ENCODE peak calls at places on chromosome 6, in seven cellular contexts. W is HCT116, O is ovary, P is endothelial cell of umbilical vein, J is substantia nigra, D is dorsolateral prefrontal cortex, A is aorta. I is an unnamed sample.
A peak's percentile ranks its signal among the peaks of the same experiment; 100 is the strongest.

GRCh38 chr6:137332637-137333228 is 113.5 kb upstream of the IFNGR1 start:
- DNase-seq in W (no peak), O (no peak), P (no peak), J (no peak), D (no peak), A (no peak), I (no peak)

GRCh38 chr6:53979468-53980067 is 131.7 kb upstream of the MLIP start:
- DNase-seq in W (peak; percentile 46), O (no peak), P (peak; percentile 64), J (no peak), D (no peak), A (no peak), I (peak; percentile 63)

GRCh38 chr6:85354761-85355618 is 94.9 kb upstream of the NT5E start:
- DNase-seq in W (peak; percentile 57), O (peak; percentile 61), P (peak; percentile 78), J (peak; percentile 10), D (peak; percentile 63), A (peak; percentile 79), I (peak; percentile 59)

GRCh38 chr6:53647437-53648094 is 18.0 kb downstream of the KLHL31 start:
- DNase-seq in W (no peak), O (no peak), P (no peak), J (no peak), D (no peak), A (no peak), I (no peak)

GRCh38 chr6:24205020-24205492 is 79.0 kb downstream of the NRSN1 start:
- DNase-seq in W (peak; percentile 28), O (no peak), P (peak; percentile 65), J (no peak), D (no peak), A (no peak), I (peak; percentile 4)

GRCh38 chr6:116764557-116764960 is 960 bp downstream of the FAM162B start:
- DNase-seq in W (no peak), O (peak; percentile 23), P (no peak), J (no peak), D (no peak), A (no peak), I (no peak)

GRCh38 chr6:11434565-11435326 is 102.8 kb upstream of the TMEM170B start:
- DNase-seq in W (no peak), O (no peak), P (no peak), J (no peak), D (no peak), A (no peak), I (no peak)

GRCh38 chr6:111256646-111257045 is 169.3 kb downstream of the SLC16A10 start:
- DNase-seq in W (no peak), O (no peak), P (no peak), J (no peak), D (no peak), A (no peak), I (peak; percentile 33)

GRCh38 chr6:36377594-36377993 is 9.9 kb downstream of the ETV7 start:
- DNase-seq in W (no peak), O (no peak), P (no peak), J (no peak), D (no peak), A (no peak), I (no peak)
- H3K27ac ChIP-seq in W (no peak overlapping the region), O (no peak overlapping the region), P (no peak overlapping the region), J (no peak overlapping the region), D (no peak overlapping the region), A (peak overlapping the region; percentile 31), I (no peak overlapping the region)

GRCh38 chr6:121633309-121633708 is 197.9 kb downstream of the GJA1 start:
- DNase-seq in W (no peak), O (no peak), P (no peak), J (no peak), D (no peak), A (no peak), I (no peak)

GRCh38 chr6:121641158-121641557 is 205.7 kb downstream of the GJA1 start:
- DNase-seq in W (no peak), O (no peak), P (no peak), J (no peak), D (no peak), A (no peak), I (no peak)

GRCh38 chr6:121635355-121635754 is 199.9 kb downstream of the GJA1 start:
- DNase-seq in W (no peak), O (no peak), P (no peak), J (no peak), D (no peak), A (no peak), I (no peak)

GRCh38 chr6:121639041-121639440 is 203.6 kb downstream of the GJA1 start:
- DNase-seq in W (no peak), O (no peak), P (no peak), J (no peak), D (no peak), A (no peak), I (no peak)
- H3K27ac ChIP-seq in W (no peak overlapping the region), O (no peak overlapping the region), P (no peak overlapping the region), J (no peak overlapping the region), D (no peak overlapping the region), A (no peak overlapping the region), I (no peak overlapping the region)

DNA sequence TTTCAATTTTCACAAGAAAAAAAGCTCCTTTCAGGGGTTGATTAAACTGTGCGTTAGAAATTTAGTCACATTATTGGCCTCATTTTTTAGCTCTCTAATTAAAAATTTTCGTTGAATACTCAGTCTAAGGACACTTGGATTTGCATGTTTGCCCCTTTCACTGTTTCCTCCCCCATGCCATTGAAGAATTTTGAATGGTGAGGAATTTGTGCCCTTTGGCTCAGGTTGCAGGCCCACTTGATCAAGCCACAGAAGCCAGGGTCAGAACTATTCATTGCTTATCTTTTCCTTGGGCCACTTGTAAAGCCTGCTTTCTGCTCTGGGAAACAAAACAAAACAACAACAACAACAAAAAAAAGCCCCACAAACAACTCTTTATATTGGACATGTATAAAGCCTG is 12.2 kb downstream of the LIN28B start:
- DNase-seq in W (no peak), O (no peak), P (no peak), J (no peak), D (no peak), A (no peak), I (peak; percentile 19)
- H3K27ac ChIP-seq in W (no peak overlapping the region), O (no peak overlapping the region), P (no peak overlapping the region), J (no peak overlapping the region), D (no peak overlapping the region), A (no peak overlapping the region), I (no peak overlapping the region)

DNA sequence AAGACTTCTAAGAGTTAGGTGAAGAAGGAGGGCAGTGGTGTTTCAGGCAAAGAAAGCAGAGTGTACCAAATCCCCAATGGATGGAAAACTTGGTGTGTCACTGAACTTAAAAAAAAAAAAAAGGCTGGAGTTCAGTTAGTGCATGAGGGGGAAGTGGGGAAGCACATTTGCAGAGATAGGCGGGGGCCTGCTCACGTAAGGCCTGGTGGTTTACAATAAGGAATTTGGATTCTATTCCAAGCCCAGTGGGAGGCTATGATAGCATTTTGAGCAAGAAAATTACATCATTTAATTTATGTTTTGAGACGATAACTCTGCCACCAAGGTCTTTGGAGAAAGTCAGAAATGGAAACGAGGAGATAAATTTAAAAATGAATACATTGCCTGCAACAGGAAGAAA is 225.5 kb downstream of the EYA4 start:
- DNase-seq in W (no peak), O (no peak), P (no peak), J (no peak), D (no peak), A (no peak), I (no peak)
- H3K27ac ChIP-seq in W (no peak overlapping the region), O (no peak overlapping the region), P (no peak overlapping the region), J (no peak overlapping the region), D (no peak overlapping the region), A (no peak overlapping the region), I (no peak overlapping the region)

GRCh38 chr6:166330612-166331011 is 11.7 kb downstream of the SFT2D1 start:
- DNase-seq in W (no peak), O (no peak), P (no peak), J (no peak), D (peak; percentile 83), A (no peak), I (no peak)
- H3K27ac ChIP-seq in W (no peak overlapping the region), O (no peak overlapping the region), P (no peak overlapping the region), J (peak overlapping the region; percentile 35), D (peak overlapping the region; percentile 83), A (no peak overlapping the region), I (no peak overlapping the region)

DNA sequence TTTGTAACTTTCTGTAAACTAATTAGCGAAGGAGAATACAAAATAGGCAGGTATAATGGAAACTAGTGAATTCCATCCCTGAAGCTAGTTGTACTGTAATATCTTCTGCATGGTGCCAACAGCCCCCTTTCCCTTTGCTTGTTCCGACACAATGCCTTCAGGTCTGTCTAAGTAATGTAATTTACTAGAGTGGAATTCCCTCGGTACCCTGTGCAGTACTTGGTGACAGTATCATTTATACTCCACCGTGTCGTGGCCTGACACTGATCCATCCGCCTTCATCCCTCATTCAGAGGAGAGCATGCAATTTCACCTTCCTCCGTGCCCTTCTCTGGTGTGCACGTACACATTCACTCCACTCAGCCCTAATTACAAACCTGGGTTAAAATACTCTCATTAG is 182.2 kb downstream of the GJA10 start:
- DNase-seq in W (no peak), O (no peak), P (no peak), J (no peak), D (no peak), A (no peak), I (no peak)
- H3K27ac ChIP-seq in W (no peak overlapping the region), O (no peak overlapping the region), P (no peak overlapping the region), J (no peak overlapping the region), D (no peak overlapping the region), A (no peak overlapping the region), I (no peak overlapping the region)

GRCh38 chr6:22765015-22765414 is 195.6 kb downstream of the HDGFL1 start:
- DNase-seq in W (no peak), O (no peak), P (peak; percentile 18), J (no peak), D (no peak), A (no peak), I (no peak)
- H3K27ac ChIP-seq in W (no peak overlapping the region), O (no peak overlapping the region), P (peak overlapping the region; percentile 27), J (no peak overlapping the region), D (no peak overlapping the region), A (no peak overlapping the region), I (no peak overlapping the region)

GRCh38 chr6:38815250-38815649 is 100.1 kb downstream of the DNAH8 start:
- DNase-seq in W (no peak), O (no peak), P (no peak), J (no peak), D (no peak), A (no peak), I (no peak)
- H3K27ac ChIP-seq in W (no peak overlapping the region), O (no peak overlapping the region), P (no peak overlapping the region), J (no peak overlapping the region), D (no peak overlapping the region), A (no peak overlapping the region), I (no peak overlapping the region)

GRCh38 chr6:95197590-95197989 is 379.7 kb upstream of the MANEA start:
- DNase-seq in W (no peak), O (no peak), P (no peak), J (no peak), D (no peak), A (no peak), I (no peak)

GRCh38 chr6:95209007-95209406 is 368.3 kb upstream of the MANEA start:
- DNase-seq in W (no peak), O (no peak), P (no peak), J (no peak), D (no peak), A (no peak), I (no peak)

GRCh38 chr6:95203153-95203754 is 374.1 kb upstream of the MANEA start:
- DNase-seq in W (peak; percentile 23), O (no peak), P (peak; percentile 6), J (no peak), D (no peak), A (no peak), I (peak; percentile 61)
- H3K27ac ChIP-seq in W (no peak overlapping the region), O (no peak overlapping the region), P (no peak overlapping the region), J (no peak overlapping the region), D (no peak overlapping the region), A (no peak overlapping the region), I (no peak overlapping the region)